ENCODE peak calls at places on chromosomes 13 and 19, in eight cellular contexts. X is CD8-positive, alpha-beta T cell; Q is cardiac muscle cell; H is astrocyte of the spinal cord; F is small intestine; S is fibroblast of mammary gland; D is OCI-LY7; J is pancreas. R is an unnamed sample.

GRCh38 chr13:87128006-87128405 is 543.2 kb upstream of the SLITRK5 start:
- DNase-seq in X (no peak), Q (peak), H (no peak), F (no peak), S (peak), D (no peak), J (no peak), R (peak)

GRCh38 chr13:30477346-30478235 is 11.9 kb upstream of the HMGB1 start:
- DNase-seq in X (no peak), Q (no peak), H (no peak), F (no peak), S (no peak), D (peak), J (no peak), R (no peak)

GRCh38 chr19:45473366-45474190 is 5.8 kb downstream of the FOSB start:
- DNase-seq in X (no peak), Q (no peak), H (peak), F (no peak), S (no peak), D (no peak), J (no peak), R (no peak)

GRCh38 chr19:19745496-19746285 is 12.8 kb upstream of the ZNF14 start:
- DNase-seq in X (no peak), Q (no peak), H (no peak), F (no peak), S (no peak), D (no peak), J (no peak), R (no peak)

GRCh38 chr19:5893296-5893903 is 10.2 kb downstream of the NDUFA11 start:
- DNase-seq in X (no peak), Q (no peak), H (no peak), F (no peak), S (no peak), D (no peak), J (no peak), R (no peak)

GRCh38 chr19:6861683-6862286 is 25.6 kb upstream of the ADGRE1 start:
- DNase-seq in X (no peak), Q (no peak), H (no peak), F (no peak), S (no peak), D (peak), J (no peak), R (no peak)

GRCh38 chr19:1853295-1854031 is 5.2 kb upstream of the REXO1 start:
- DNase-seq in X (peak), Q (peak), H (peak), F (peak), S (peak), D (peak), J (peak), R (no peak)

GRCh38 chr13:21638319-21639282 is 32.3 kb upstream of the FGF9 start:
- DNase-seq in X (peak), Q (peak), H (peak), F (peak), S (peak), D (peak), J (no peak), R (no peak)

GRCh38 chr19:14089662-14090508 is 666 bp downstream of the SAMD1 start:
- DNase-seq in X (peak), Q (peak), H (peak), F (peak), S (peak), D (peak), J (no peak), R (no peak)

GRCh38 chr13:32427852-32428580 is at the start of gene N4BP2L1:
- DNase-seq in X (peak), Q (peak), H (peak), F (peak), S (peak), D (peak), J (peak), R (no peak)

GRCh38 chr13:50731400-50731799 is 112.1 kb downstream of the DLEU7 start:
- DNase-seq in X (no peak), Q (peak), H (peak), F (no peak), S (peak), D (no peak), J (no peak), R (no peak)

GRCh38 chr19:4183967-4184717 is 1.7 kb downstream of the ANKRD24 start:
- DNase-seq in X (no peak), Q (no peak), H (no peak), F (no peak), S (no peak), D (no peak), J (no peak), R (no peak)

GRCh38 chr19:4609878-4610511 is 29.3 kb upstream of the TNFAIP8L1 start:
- DNase-seq in X (no peak), Q (no peak), H (no peak), F (no peak), S (no peak), D (peak), J (no peak), R (no peak)

GRCh38 chr19:21321996-21322395 is 7.2 kb downstream of the ZNF708 start:
- DNase-seq in X (no peak), Q (peak), H (peak), F (no peak), S (peak), D (no peak), J (no peak), R (no peak)

GRCh38 chr13:84445776-84446175 is 563.5 kb upstream of the SLITRK1 start:
- DNase-seq in X (no peak), Q (peak), H (peak), F (no peak), S (peak), D (no peak), J (no peak), R (peak)

GRCh38 chr19:44959691-44960090 is 4.5 kb downstream of the CLPTM1 start:
- DNase-seq in X (no peak), Q (no peak), H (no peak), F (no peak), S (no peak), D (no peak), J (no peak), R (no peak)

GRCh38 chr13:39433705-39434104 is 169.3 kb downstream of the LHFPL6 start:
- DNase-seq in X (no peak), Q (no peak), H (no peak), F (no peak), S (no peak), D (no peak), J (no peak), R (no peak)

GRCh38 chr19:11821474-11821873 is 7.4 kb downstream of the ZNF440 start:
- DNase-seq in X (no peak), Q (peak), H (no peak), F (no peak), S (peak), D (no peak), J (no peak), R (no peak)

GRCh38 chr13:20191902-20192469 is 752 bp downstream of the GJB2 start:
- DNase-seq in X (no peak), Q (peak), H (peak), F (peak), S (peak), D (no peak), J (peak), R (no peak)
- H3K4me3 ChIP-seq in X (peak), Q (peak), H (peak), F (peak), S (peak), D (no peak), J (peak), R (peak)

DNA sequence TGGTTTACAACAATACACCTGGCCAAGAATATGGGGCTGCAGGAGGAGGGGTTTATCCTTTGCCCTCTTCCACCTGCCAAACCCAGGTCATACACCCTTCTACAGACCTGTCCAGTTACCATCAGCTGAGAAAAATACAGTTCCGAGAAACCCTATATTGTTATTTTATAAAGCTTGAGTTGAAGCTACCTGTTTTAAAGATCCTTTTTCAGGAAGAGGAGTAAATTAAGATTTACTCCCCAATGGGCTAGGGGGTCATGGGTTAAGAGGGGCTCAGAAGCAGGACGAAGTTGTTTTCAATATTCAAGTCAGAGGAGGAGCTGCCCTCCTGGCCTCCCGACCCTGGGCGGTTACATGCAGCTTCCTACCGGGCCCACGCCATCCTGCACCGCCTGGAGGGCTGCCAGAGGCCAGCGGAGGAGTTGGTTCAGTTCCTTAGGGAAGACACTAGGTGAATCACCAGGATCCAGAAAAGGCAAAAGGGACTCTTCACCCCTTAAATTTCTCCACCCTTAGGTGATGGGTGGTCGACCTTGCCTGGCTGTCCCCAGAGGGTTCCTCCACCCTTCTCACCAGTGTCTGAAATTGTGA is 1.3 kb downstream of the GJB2 start:
- DNase-seq in X (no peak), Q (peak), H (no peak), F (peak), S (peak), D (no peak), J (peak), R (no peak)
- H3K4me3 ChIP-seq in X (no peak), Q (no peak), H (peak), F (peak), S (peak), D (no peak), J (peak), R (no peak)

GRCh38 chr19:35142531-35143230 is 374 bp upstream of the FXYD7 start:
- DNase-seq in X (peak), Q (peak), H (no peak), F (peak), S (no peak), D (peak), J (peak), R (no peak)
- H3K4me3 ChIP-seq in X (peak), Q (peak), H (no peak), F (no peak), S (no peak), D (peak), J (peak), R (peak)

GRCh38 chr19:16118489-16119033 is 6.9 kb downstream of the RAB8A start:
- DNase-seq in X (no peak), Q (no peak), H (no peak), F (no peak), S (no peak), D (peak), J (peak), R (no peak)
- H3K4me3 ChIP-seq in X (no peak), Q (no peak), H (no peak), F (no peak), S (no peak), D (peak), J (no peak), R (no peak)

GRCh38 chr19:47362321-47362720 is 13.2 kb downstream of the DHX34 start:
- DNase-seq in X (no peak), Q (no peak), H (no peak), F (no peak), S (no peak), D (no peak), J (no peak), R (no peak)
- H3K4me3 ChIP-seq in X (no peak), Q (no peak), H (no peak), F (no peak), S (no peak), D (no peak), J (no peak), R (no peak)

DNA sequence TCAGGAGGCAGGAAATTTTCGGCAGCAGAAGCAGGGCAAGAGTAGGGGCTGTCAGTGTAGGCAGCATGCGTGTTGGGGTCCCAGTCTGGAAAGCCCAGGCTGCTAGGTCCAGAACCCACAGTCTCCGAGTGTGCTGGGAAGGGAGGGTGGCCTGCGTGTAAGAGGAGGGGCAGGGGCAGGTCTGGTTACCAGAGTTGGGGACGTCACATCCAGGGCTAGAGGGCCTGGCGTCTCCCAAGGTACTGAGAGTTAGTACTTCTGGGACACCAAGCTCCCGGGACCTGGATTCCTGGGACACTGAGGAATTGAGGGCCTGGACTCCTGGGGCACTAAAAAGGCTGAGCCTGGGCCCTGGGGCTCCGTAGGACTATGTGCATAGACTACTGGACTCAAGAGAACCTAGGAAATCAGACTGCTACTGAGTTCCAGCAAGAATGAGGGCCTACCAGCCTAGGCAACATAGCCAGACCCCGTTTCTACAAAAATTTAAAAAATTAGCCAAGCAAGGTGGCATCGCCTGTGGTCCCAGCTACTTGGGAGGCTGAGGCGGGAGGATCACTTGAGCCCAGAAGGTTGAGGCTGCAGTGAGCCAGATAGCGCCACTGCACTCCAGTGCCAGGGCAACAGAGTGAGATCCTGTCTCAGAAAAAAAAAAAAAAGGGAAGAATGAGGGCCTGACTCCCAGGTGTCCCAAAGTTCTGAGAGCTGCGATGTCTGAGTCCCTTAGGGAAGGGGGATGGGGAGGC is 2.5 kb downstream of the NFKBID start:
- DNase-seq in X (no peak), Q (no peak), H (no peak), F (no peak), S (no peak), D (no peak), J (no peak), R (no peak)
- H3K4me3 ChIP-seq in X (peak), Q (no peak), H (peak), F (no peak), S (peak), D (peak), J (peak), R (peak)

GRCh38 chr13:77300176-77301141 is 26.4 kb downstream of the MYCBP2 start:
- DNase-seq in X (no peak), Q (peak), H (peak), F (no peak), S (peak), D (peak), J (no peak), R (peak)
- H3K4me3 ChIP-seq in X (no peak), Q (no peak), H (no peak), F (no peak), S (no peak), D (peak), J (no peak), R (no peak)

GRCh38 chr19:38304866-38305429 is 897 bp downstream of the C19orf33 start:
- DNase-seq in X (no peak), Q (no peak), H (peak), F (peak), S (no peak), D (no peak), J (peak), R (no peak)
- H3K4me3 ChIP-seq in X (no peak), Q (no peak), H (no peak), F (no peak), S (no peak), D (no peak), J (peak), R (no peak)

DNA sequence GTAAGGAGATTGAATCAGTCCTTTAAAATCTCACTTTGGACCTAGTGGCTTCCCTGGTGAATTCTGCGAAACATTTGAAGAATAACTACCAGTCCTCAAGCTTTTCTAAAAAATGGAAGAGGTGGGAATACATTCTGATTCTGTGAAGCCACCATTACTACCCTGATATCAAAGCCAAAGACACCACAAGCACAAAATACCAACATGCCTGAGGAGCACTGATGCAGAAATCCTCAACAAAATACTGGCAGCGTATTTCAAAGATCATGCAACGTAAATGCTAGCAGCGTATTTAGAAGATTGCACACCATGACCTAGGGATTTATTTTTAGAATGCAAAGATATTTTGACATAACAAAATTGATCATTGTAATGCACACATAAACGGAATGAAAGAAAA is 14.4 kb downstream of the ATP4B start:
- DNase-seq in X (no peak), Q (no peak), H (peak), F (no peak), S (no peak), D (no peak), J (no peak), R (no peak)
- H3K4me3 ChIP-seq in X (no peak), Q (no peak), H (no peak), F (no peak), S (no peak), D (no peak), J (no peak), R (no peak)

GRCh38 chr19:41877916-41878905 is 1.1 kb downstream of the CD79A start:
- DNase-seq in X (peak), Q (no peak), H (no peak), F (no peak), S (no peak), D (no peak), J (no peak), R (no peak)

GRCh38 chr19:41876847-41877489 is at the start of gene CD79A:
- DNase-seq in X (peak), Q (no peak), H (no peak), F (no peak), S (no peak), D (peak), J (no peak), R (no peak)

GRCh38 chr19:41879670-41880328 is 2.7 kb downstream of the CD79A start:
- DNase-seq in X (no peak), Q (no peak), H (no peak), F (no peak), S (no peak), D (no peak), J (no peak), R (no peak)

GRCh38 chr19:41879080-41879479 is 2.0 kb downstream of the CD79A start:
- DNase-seq in X (no peak), Q (no peak), H (no peak), F (no peak), S (no peak), D (no peak), J (no peak), R (no peak)

DNA sequence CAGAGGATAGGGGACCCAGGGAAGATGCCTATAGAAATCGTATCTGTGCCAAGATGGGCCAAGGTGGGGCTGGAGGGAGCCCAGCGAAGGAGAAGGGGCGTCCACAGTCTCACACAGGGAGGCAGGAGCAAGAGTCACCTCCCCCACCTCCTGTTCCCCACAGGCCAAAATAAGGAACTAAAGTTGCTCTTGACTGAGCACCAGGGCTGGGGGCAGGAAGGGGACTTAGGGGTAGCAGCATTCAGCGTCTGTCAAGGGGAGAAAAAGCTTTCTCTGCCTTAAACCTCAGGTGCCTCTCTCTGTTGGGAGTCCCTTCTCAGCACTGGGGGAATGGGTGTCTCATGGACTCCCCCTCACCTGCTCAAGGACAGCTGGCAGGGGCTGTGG is 404 bp downstream of the CD79A start:
- DNase-seq in X (no peak), Q (no peak), H (no peak), F (no peak), S (no peak), D (peak), J (no peak), R (no peak)
- H3K4me3 ChIP-seq in X (peak), Q (no peak), H (no peak), F (no peak), S (no peak), D (peak), J (no peak), R (no peak)